ENCODE peak calls at places on chromosomes 7 and 10, in four cellular contexts. Z is GM12878, V is K562, P is H1. E is an unnamed sample.
A peak's percentile ranks its signal among the peaks of the same experiment; 100 is the strongest.

GRCh38 chr10:119103687-119104652 is at the start of gene DENND10:
- DNase-seq in Z (no peak), V (peak; percentile 98), P (peak; percentile 83), E (no peak)

GRCh38 chr7:69373171-69374035 is 224.9 kb upstream of the AUTS2 start:
- DNase-seq in Z (no peak), V (no peak), P (no peak), E (no peak)

GRCh38 chr7:107982918-107983389 is 20.0 kb downstream of the LAMB1 start:
- DNase-seq in Z (no peak), V (no peak), P (no peak), E (no peak)

GRCh38 chr7:157558516-157558874 is 221.7 kb downstream of the DNAJB6 start:
- DNase-seq in Z (no peak), V (no peak), P (no peak), E (no peak)

GRCh38 chr7:55569797-55570196 is 2.5 kb downstream of the VOPP1 start:
- DNase-seq in Z (no peak), V (no peak), P (no peak), E (no peak)

GRCh38 chr7:98216941-98217622 is 5.8 kb downstream of the BHLHA15 start:
- DNase-seq in Z (no peak), V (no peak), P (no peak), E (no peak)

GRCh38 chr10:10780746-10781145 is 236.9 kb upstream of the CELF2 start:
- DNase-seq in Z (no peak), V (no peak), P (no peak), E (no peak)

GRCh38 chr10:102392306-102392705 is 3.2 kb upstream of the NFKB2 start:
- DNase-seq in Z (no peak), V (no peak), P (no peak), E (no peak)

GRCh38 chr10:92969151-92969550 is 91.4 kb upstream of the CYP26C1 start:
- DNase-seq in Z (no peak), V (no peak), P (no peak), E (no peak)

GRCh38 chr7:84454174-84454959 is 259.8 kb upstream of the SEMA3A start:
- DNase-seq in Z (no peak), V (no peak), P (no peak), E (no peak)

GRCh38 chr10:23046032-23046431 is 49.3 kb upstream of the MSRB2 start:
- DNase-seq in Z (no peak), V (no peak), P (no peak), E (no peak)

GRCh38 chr7:129702761-129703338 is 91.3 kb downstream of the NRF1 start:
- DNase-seq in Z (no peak), V (no peak), P (no peak), E (peak; percentile 10)

GRCh38 chr10:105952153-105952552 is 1212.4 kb downstream of the SORCS1 start:
- DNase-seq in Z (peak; percentile 59), V (no peak), P (no peak), E (no peak)

GRCh38 chr7:66626236-66626957 is 2.3 kb upstream of the KCTD7 start:
- DNase-seq in Z (no peak), V (no peak), P (no peak), E (peak; percentile 55)

GRCh38 chr10:112658900-112659328 is 211.9 kb downstream of the VTI1A start:
- DNase-seq in Z (no peak), V (no peak), P (no peak), E (peak; percentile 91)

GRCh38 chr10:16950686-16951681 is 133.8 kb upstream of the RSU1 start:
- DNase-seq in Z (no peak), V (peak; percentile 20), P (no peak), E (no peak)

GRCh38 chr7:144622751-144623150 is 213.1 kb downstream of the TPK1 start:
- DNase-seq in Z (no peak), V (no peak), P (no peak), E (no peak)

GRCh38 chr10:43648083-43648391 is 644 bp downstream of the ZNF32 start:
- DNase-seq in Z (no peak), V (no peak), P (no peak), E (no peak)

GRCh38 chr7:137652721-137653120 is 194.1 kb downstream of the DGKI start:
- DNase-seq in Z (no peak), V (no peak), P (no peak), E (no peak)

GRCh38 chr10:43855667-43856210 is 207.1 kb upstream of the ZNF32 start:
- DNase-seq in Z (no peak), V (no peak), P (peak; percentile 11), E (no peak)

GRCh38 chr7:497946-498655 is 21.5 kb downstream of the PDGFA start:
- DNase-seq in Z (no peak), V (no peak), P (no peak), E (no peak)
- TF ChIP-seq KDM1A in Z (no peak), V (no peak), P (no peak), E (no peak)

GRCh38 chr7:25244193-25244592 is 15.9 kb upstream of the NPVF start:
- DNase-seq in Z (no peak), V (no peak), P (no peak), E (no peak)
- H2AFZ ChIP-seq in Z (no peak overlapping the region), V (no peak overlapping the region), P (no peak overlapping the region), E (no peak overlapping the region)

GRCh38 chr7:51606601-51607154 is 290.1 kb upstream of the COBL start:
- DNase-seq in Z (no peak), V (no peak), P (no peak), E (no peak)
- TF ChIP-seq KDM1A in Z (no peak), V (no peak), P (no peak), E (no peak)

DNA sequence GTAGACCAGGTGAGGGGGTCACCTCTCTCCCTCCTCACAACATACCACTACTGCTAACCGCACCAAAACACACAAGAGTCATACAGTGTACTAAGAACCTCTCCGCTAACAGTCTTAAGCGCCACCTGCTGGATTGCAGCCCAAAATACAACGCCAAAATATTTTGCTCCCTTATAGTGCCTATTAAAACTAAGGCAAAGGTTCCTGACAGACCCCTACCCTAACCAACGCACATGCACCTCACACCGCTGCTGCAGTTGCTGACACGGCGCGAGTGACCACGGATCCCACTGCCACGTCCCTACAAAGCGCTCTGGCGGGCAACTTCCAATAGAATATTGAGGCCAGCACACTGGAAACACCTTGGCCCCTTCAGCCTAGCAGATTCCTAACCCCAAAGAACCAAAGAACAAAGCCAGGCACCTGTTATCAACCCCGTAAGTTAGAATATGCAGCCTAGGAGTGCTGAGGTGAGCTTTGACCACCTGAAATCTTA is 563.6 kb upstream of the SEMA3D start:
- DNase-seq in Z (no peak), V (no peak), P (no peak), E (peak; percentile 36)
- H2AFZ ChIP-seq in Z (no peak overlapping the region), V (no peak overlapping the region), P (peak overlapping the region; percentile 60), E (no peak overlapping the region)

DNA sequence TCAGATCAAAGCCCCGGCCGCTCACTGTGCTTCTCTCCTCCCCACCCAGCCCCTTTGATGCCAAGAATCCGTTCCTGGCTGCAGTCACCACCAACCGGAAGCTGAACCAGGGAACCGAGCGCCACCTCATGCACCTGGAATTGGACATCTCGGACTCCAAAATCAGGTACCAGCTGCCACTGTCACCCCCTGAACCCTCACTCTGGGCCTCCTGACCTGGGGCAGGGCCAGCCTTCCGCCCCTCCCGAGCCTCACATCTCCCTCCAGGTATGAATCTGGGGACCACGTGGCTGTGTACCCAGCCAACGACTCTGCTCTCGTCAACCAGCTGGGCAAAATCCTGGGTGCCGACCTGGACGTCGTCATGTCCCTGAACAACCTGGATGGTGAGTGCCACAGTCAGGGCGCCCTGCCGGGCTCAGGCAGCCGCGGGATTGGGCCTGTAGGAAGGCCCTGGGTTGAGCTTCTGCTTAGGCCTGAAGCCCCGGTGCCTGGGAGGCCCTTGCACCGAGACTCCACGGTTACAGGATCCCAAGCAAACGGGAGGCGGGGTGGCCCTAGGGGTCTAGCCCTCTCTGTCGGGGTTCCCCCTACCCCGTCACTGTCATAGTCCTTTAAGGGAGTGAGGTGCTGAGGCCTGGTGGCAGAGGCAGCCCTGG is 10.8 kb downstream of the TMEM120A start:
- DNase-seq in Z (no peak), V (no peak), P (no peak), E (no peak)
- TF ChIP-seq KDM1A in Z (no peak), V (no peak), P (no peak), E (no peak)

E was measured in HepG2.